ENCODE peak calls at places on chromosomes 7 and 10, in eight cellular contexts. T, L, Q, X, F, V, W and M are unnamed samples.

GRCh38 chr10:94076325-94076841 is 82.7 kb downstream of the PLCE1 start:
- DNase-seq in T (peak), L (no peak), Q (no peak), X (peak), F (peak), V (no peak), W (no peak), M (no peak)

GRCh38 chr7:71775648-71776047 is 636.5 kb downstream of the CALN1 start:
- DNase-seq in T (no peak), L (no peak), Q (no peak), X (no peak), F (no peak), V (no peak), W (no peak), M (no peak)

GRCh38 chr7:2205036-2205780 is 27.5 kb downstream of the MAD1L1 start:
- DNase-seq in T (no peak), L (no peak), Q (no peak), X (no peak), F (peak), V (peak), W (no peak), M (no peak)

GRCh38 chr7:30469303-30469702 is 9.3 kb downstream of the NOD1 start:
- DNase-seq in T (peak), L (no peak), Q (no peak), X (peak), F (peak), V (peak), W (no peak), M (no peak)

GRCh38 chr7:132508724-132509348 is 67.4 kb downstream of the PLXNA4 start:
- DNase-seq in T (no peak), L (peak), Q (no peak), X (no peak), F (no peak), V (no peak), W (no peak), M (no peak)

GRCh38 chr7:43906327-43907010 is at the start of gene URGCP:
- DNase-seq in T (no peak), L (peak), Q (peak), X (no peak), F (peak), V (peak), W (peak), M (peak)

GRCh38 chr10:86690657-86691084 is 22.4 kb downstream of the LDB3 start:
- DNase-seq in T (peak), L (no peak), Q (no peak), X (no peak), F (peak), V (no peak), W (no peak), M (no peak)

GRCh38 chr7:2924866-2925840 is 81.0 kb upstream of the GNA12 start:
- DNase-seq in T (no peak), L (no peak), Q (no peak), X (no peak), F (no peak), V (peak), W (no peak), M (no peak)

GRCh38 chr10:131049051-131049450 is 262.5 kb downstream of the TCERG1L start:
- DNase-seq in T (no peak), L (no peak), Q (no peak), X (no peak), F (no peak), V (no peak), W (no peak), M (no peak)

GRCh38 chr7:73822319-73823173 is 8.2 kb upstream of the CLDN4 start:
- DNase-seq in T (peak), L (no peak), Q (no peak), X (peak), F (peak), V (no peak), W (no peak), M (no peak)

GRCh38 chr10:46079831-46080585 is 33.9 kb upstream of the MSMB start:
- DNase-seq in T (no peak), L (no peak), Q (no peak), X (no peak), F (peak), V (no peak), W (no peak), M (no peak)

GRCh38 chr10:67603701-67604100 is 92.3 kb downstream of the CTNNA3 start:
- DNase-seq in T (no peak), L (no peak), Q (no peak), X (no peak), F (peak), V (no peak), W (no peak), M (no peak)

GRCh38 chr10:9229702-9230101 is 1175.2 kb downstream of the GATA3 start:
- DNase-seq in T (no peak), L (no peak), Q (no peak), X (no peak), F (no peak), V (no peak), W (no peak), M (no peak)

GRCh38 chr7:127792528-127793342 is 140.7 kb downstream of the SND1 start:
- DNase-seq in T (peak), L (no peak), Q (no peak), X (no peak), F (no peak), V (no peak), W (peak), M (no peak)

GRCh38 chr7:41921453-41921912 is 218.6 kb upstream of the INHBA start:
- DNase-seq in T (no peak), L (no peak), Q (no peak), X (peak), F (peak), V (no peak), W (no peak), M (no peak)

GRCh38 chr7:16015981-16016380 is 329.5 kb upstream of the MEOX2 start:
- DNase-seq in T (no peak), L (no peak), Q (no peak), X (peak), F (no peak), V (no peak), W (no peak), M (no peak)

GRCh38 chr7:2862831-2863361 is 18.8 kb upstream of the GNA12 start:
- DNase-seq in T (peak), L (no peak), Q (no peak), X (no peak), F (peak), V (no peak), W (no peak), M (peak)

GRCh38 chr10:114565066-114565465 is 93.0 kb downstream of the ABLIM1 start:
- DNase-seq in T (no peak), L (no peak), Q (no peak), X (peak), F (peak), V (no peak), W (no peak), M (no peak)